ENCODE peak calls at places on chromosome 15, in four cellular contexts. V is activated T-cell treated with anti-CD3 and anti-CD28 coated beads for 1 hour; S is foreskin keratinocyte; J is activated CD8-positive, alpha-beta memory T cell treated with anti-CD3 and anti-CD28 coated beads for 24 hours. B is an unnamed sample.

GRCh38 chr15:80844011-80844732 is 65.0 kb downstream of the CEMIP start:
- DNase-seq in J (no peak), V (no peak), S (peak; percentile 27), B (peak; percentile 25)

GRCh38 chr15:85706779-85707518 is 87.8 kb downstream of the KLHL25 start:
- DNase-seq in J (no peak), S (no peak), V (no peak), B (peak; percentile 62)

GRCh38 chr15:47586653-47587224 is 130.6 kb upstream of the SEMA6D start:
- DNase-seq in V (no peak), S (no peak), J (no peak), B (peak; percentile 73)

GRCh38 chr15:100663066-100663465 is 60.7 kb downstream of the ASB7 start:
- DNase-seq in J (no peak), V (no peak), S (no peak), B (no peak)

GRCh38 chr15:70493787-70494514 is 269.4 kb downstream of the UACA start:
- DNase-seq in S (no peak), V (no peak), J (no peak), B (peak; percentile 35)

GRCh38 chr15:96158938-96159337 is 171.6 kb upstream of the NR2F2 start:
- DNase-seq in V (no peak), J (no peak), S (no peak), B (no peak)

GRCh38 chr15:74402873-74403589 is 30.7 kb downstream of the SEMA7A start:
- DNase-seq in V (peak; percentile 45), J (peak; percentile 90), S (no peak), B (no peak)

GRCh38 chr15:33964665-33965040 is 3.6 kb upstream of the CHRM5 start:
- DNase-seq in S (no peak), J (no peak), V (no peak), B (no peak)

B was measured in astrocyte of the spinal cord.